ENCODE peak calls at places on chromosomes 3 and 15, in eight cellular contexts. D, A, J, S, B, P, M and U are unnamed samples.

GRCh38 chr3:125960066-125960424 is 8.9 kb upstream of the ROPN1B start:
- DNase-seq in M (no peak), B (no peak), A (no peak), S (no peak), J (peak; percentile 31), P (no peak), D (no peak), U (no peak)

GRCh38 chr3:10772230-10773161 is 43.5 kb upstream of the SLC6A11 start:
- DNase-seq in B (no peak), A (peak; percentile 29), D (no peak), S (peak; percentile 21), P (no peak), M (peak; percentile 30), J (no peak), U (no peak)

GRCh38 chr3:111812680-111813079 is 46.4 kb upstream of the PHLDB2 start:
- DNase-seq in P (no peak), A (no peak), M (no peak), D (no peak), J (no peak), B (no peak), S (no peak), U (no peak)

GRCh38 chr3:24583004-24583403 is 88.4 kb upstream of the THRB start:
- DNase-seq in B (no peak), M (no peak), P (no peak), D (no peak), A (no peak), J (no peak), S (no peak), U (no peak)

GRCh38 chr3:27114684-27115083 is 254.5 kb downstream of the NEK10 start:
- DNase-seq in J (no peak), A (no peak), M (no peak), D (no peak), P (no peak), B (no peak), S (no peak), U (no peak)

GRCh38 chr15:83654379-83655236 is 685 bp downstream of the ADAMTSL3 start:
- DNase-seq in B (no peak), D (no peak), P (no peak), A (peak; percentile 22), J (no peak), M (peak; percentile 31), S (no peak), U (no peak)

GRCh38 chr3:83500422-83500821 is 1458.4 kb upstream of the CADM2 start:
- DNase-seq in P (no peak), B (no peak), D (peak; percentile 36), A (no peak), S (no peak), J (no peak), M (no peak), U (no peak)

GRCh38 chr3:141104151-141104741 is 53.1 kb downstream of the SPSB4 start:
- DNase-seq in M (no peak), S (no peak), D (no peak), B (no peak), P (no peak), J (no peak), A (no peak), U (no peak)

GRCh38 chr3:194218646-194219453 is 82.9 kb downstream of the HES1 start:
- DNase-seq in A (no peak), P (no peak), D (no peak), B (no peak), M (no peak), S (no peak), J (no peak), U (no peak)

GRCh38 chr15:35312355-35312754 is 227.3 kb upstream of the NANOGP8 start:
- DNase-seq in B (no peak), D (no peak), P (no peak), J (no peak), S (no peak), A (no peak), M (no peak), U (no peak)

GRCh38 chr3:127479449-127479848 is 111.1 kb downstream of the TPRA1 start:
- DNase-seq in S (no peak), A (no peak), D (no peak), J (no peak), B (no peak), P (no peak), M (peak; percentile 50), U (no peak)

GRCh38 chr15:78551902-78552301 is 11.7 kb downstream of the PSMA4 start:
- DNase-seq in B (no peak), M (no peak), S (no peak), A (no peak), D (no peak), J (no peak), P (no peak), U (no peak)

GRCh38 chr3:88595025-88595424 is 445.3 kb downstream of the C3orf38 start:
- DNase-seq in M (no peak), P (no peak), D (no peak), S (no peak), J (no peak), B (no peak), A (no peak), U (peak; percentile 40)

GRCh38 chr3:45548724-45549123 is 45.8 kb upstream of the LIMD1 start:
- DNase-seq in B (no peak), P (no peak), S (no peak), D (no peak), J (no peak), A (no peak), M (no peak), U (no peak)

GRCh38 chr3:113013593-113013992 is 22.8 kb downstream of the GTPBP8 start:
- DNase-seq in P (no peak), S (no peak), A (no peak), D (no peak), J (no peak), B (no peak), M (no peak), U (no peak)

GRCh38 chr3:81279481-81280273 is 481.8 kb downstream of the GBE1 start:
- DNase-seq in P (no peak), B (no peak), J (no peak), M (no peak), D (no peak), A (no peak), S (no peak), U (no peak)

GRCh38 chr3:160378331-160379109 is 20.5 kb downstream of the IFT80 start:
- DNase-seq in M (no peak), S (no peak), J (no peak), D (no peak), A (no peak), P (no peak), B (no peak), U (no peak)

GRCh38 chr15:38895326-38896282 is 331.0 kb upstream of the RASGRP1 start:
- DNase-seq in S (no peak), P (no peak), M (no peak), J (no peak), B (no peak), A (no peak), D (no peak), U (no peak)

GRCh38 chr15:90286678-90287077 is 21.2 kb downstream of the NGRN start:
- DNase-seq in S (peak; percentile 40), B (no peak), A (no peak), J (no peak), P (no peak), D (peak; percentile 43), M (no peak), U (peak; percentile 42)

GRCh38 chr3:192879346-192880031 is 38.2 kb downstream of the MB21D2 start:
- DNase-seq in J (no peak), D (peak; percentile 96), M (no peak), P (no peak), B (no peak), A (no peak), S (no peak), U (peak; percentile 91)

GRCh38 chr15:84878504-84878903 is 6.0 kb upstream of the SLC28A1 start:
- DNase-seq in D (peak; percentile 37), A (peak; percentile 59), P (peak; percentile 36), J (no peak), M (peak; percentile 73), S (peak; percentile 78), B (peak; percentile 21), U (peak; percentile 83)

GRCh38 chr3:190303887-190304286 is 18.4 kb downstream of the CLDN1 start:
- DNase-seq in A (no peak), S (no peak), J (no peak), B (no peak), D (no peak), P (no peak), M (no peak), U (no peak)

GRCh38 chr3:17290894-17291293 is 406.1 kb downstream of the PLCL2 start:
- DNase-seq in M (no peak), S (no peak), D (no peak), B (no peak), P (no peak), A (no peak), J (no peak), U (no peak)

GRCh38 chr15:52217186-52217585 is 26.0 kb upstream of the GNB5 start:
- DNase-seq in M (peak; percentile 46), J (no peak), D (no peak), B (no peak), P (no peak), A (peak; percentile 23), S (peak; percentile 46), U (no peak)

GRCh38 chr3:98482717-98483482 is 14.6 kb upstream of the OR5K2 start:
- DNase-seq in S (no peak), P (no peak), J (no peak), D (no peak), A (no peak), M (no peak), B (no peak), U (peak; percentile 50)

GRCh38 chr3:127258733-127259132 is 29.1 kb downstream of the PRR20G start:
- DNase-seq in J (no peak), M (no peak), A (no peak), B (no peak), P (no peak), D (no peak), S (no peak), U (no peak)

GRCh38 chr15:77034620-77035467 is 36.1 kb downstream of the TSPAN3 start:
- DNase-seq in P (peak; percentile 38), J (peak; percentile 61), D (no peak), B (no peak), A (peak; percentile 67), S (peak; percentile 73), M (peak; percentile 55), U (peak; percentile 75)

GRCh38 chr15:38668433-38669159 is 104.0 kb upstream of the RASGRP1 start:
- DNase-seq in A (no peak), B (no peak), P (no peak), M (no peak), J (no peak), S (no peak), D (no peak), U (no peak)

GRCh38 chr15:78457101-78457500 is 19.1 kb downstream of the IREB2 start:
- DNase-seq in D (peak; percentile 51), B (no peak), M (no peak), A (no peak), P (no peak), J (no peak), S (no peak), U (peak; percentile 74)

GRCh38 chr3:100992086-100993033 is 861 bp downstream of the ABI3BP start:
- DNase-seq in A (no peak), B (no peak), M (no peak), P (no peak), S (no peak), D (no peak), J (no peak), U (no peak)

GRCh38 chr3:29635888-29636287 is 355.0 kb downstream of the RBMS3 start:
- DNase-seq in J (no peak), P (no peak), S (no peak), B (no peak), D (peak; percentile 9), A (no peak), M (no peak), U (no peak)